ENCODE peak calls at places on chromosomes 4 and X, in seven cellular contexts. X, W, L, O, G, J and V are unnamed samples. For H3K4me1, the result is how much of the 10 kb centered on the place peaks cover.

GRCh38 chrX:49176421-49177326 is 5.0 kb downstream of the PLP2 start:
- DNase-seq in X (no peak), W (no peak), L (no peak), O (no peak), G (no peak), J (no peak), V (no peak)

GRCh38 chrX:128439159-128439558 is 387.0 kb upstream of the ACTRT1 start:
- DNase-seq in X (no peak), W (peak), L (no peak), O (no peak), G (no peak), J (no peak), V (no peak)

GRCh38 chrX:27918799-27919198 is 62.5 kb downstream of the DCAF8L1 start:
- DNase-seq in X (peak), W (peak), L (no peak), O (peak), G (peak), J (no peak), V (peak)

GRCh38 chrX:2693526-2694002 is 2.5 kb downstream of the CD99 start:
- DNase-seq in X (no peak), W (no peak), L (peak), O (no peak), G (no peak), J (no peak), V (no peak)

GRCh38 chr4:13705521-13706035 is 78.1 kb upstream of the BOD1L1 start:
- DNase-seq in X (peak), W (peak), L (peak), O (no peak), G (no peak), J (peak), V (peak)

GRCh38 chrX:39652336-39652735 is 445.4 kb downstream of the BCOR start:
- DNase-seq in X (peak), W (peak), L (peak), O (peak), G (peak), J (peak), V (no peak)

GRCh38 chrX:11085305-11085704 is 25.8 kb upstream of the HCCS start:
- DNase-seq in X (no peak), W (no peak), L (no peak), O (no peak), G (no peak), J (no peak), V (no peak)

GRCh38 chrX:29071525-29071924 is 484.3 kb downstream of the IL1RAPL1 start:
- DNase-seq in X (no peak), W (no peak), L (peak), O (no peak), G (no peak), J (no peak), V (no peak)

GRCh38 chr4:87359258-87359657 is 31.7 kb downstream of the HSD17B11 start:
- DNase-seq in X (no peak), W (no peak), L (no peak), O (no peak), G (no peak), J (no peak), V (no peak)

GRCh38 chr4:37970702-37971101 is 10.5 kb downstream of the PTTG2 start:
- DNase-seq in X (peak), W (peak), L (peak), O (peak), G (no peak), J (peak), V (no peak)

GRCh38 chr4:113020966-113021365 is 28.5 kb upstream of the ANK2 start:
- DNase-seq in X (no peak), W (no peak), L (peak), O (no peak), G (peak), J (no peak), V (no peak)

GRCh38 chr4:118280501-118281218 is 72.1 kb downstream of the PRSS12 start:
- DNase-seq in X (peak), W (peak), L (peak), O (peak), G (peak), J (peak), V (peak)

GRCh38 chr4:186146443-186146842 is 41.9 kb downstream of the FAM149A start:
- DNase-seq in X (no peak), W (no peak), L (no peak), O (no peak), G (no peak), J (no peak), V (no peak)

GRCh38 chrX:57595381-57595811 is 3.6 kb downstream of the ZXDB start:
- DNase-seq in X (peak), W (peak), L (peak), O (no peak), G (no peak), J (no peak), V (no peak)

GRCh38 chr4:70902577-70903281 is 560 bp downstream of the MOB1B start:
- DNase-seq in X (peak), W (peak), L (peak), O (no peak), G (no peak), J (no peak), V (no peak)

GRCh38 chr4:56245547-56246229 is 141.6 kb downstream of the AASDH start:
- DNase-seq in X (peak), W (no peak), L (no peak), O (no peak), G (no peak), J (no peak), V (peak)

GRCh38 chr4:113732923-113733527 is 28.5 kb downstream of the CAMK2D start:
- DNase-seq in X (no peak), W (no peak), L (peak), O (no peak), G (no peak), J (peak), V (no peak)

GRCh38 chrX:13569479-13570244 is at the start of gene EGFL6:
- DNase-seq in X (peak), W (no peak), L (no peak), O (no peak), G (peak), J (no peak), V (peak)
- TF ChIP-seq EZH2 in X (no peak), W (no peak), L (no peak), O (no peak), G (peak), J (no peak), V (no peak)

DNA sequence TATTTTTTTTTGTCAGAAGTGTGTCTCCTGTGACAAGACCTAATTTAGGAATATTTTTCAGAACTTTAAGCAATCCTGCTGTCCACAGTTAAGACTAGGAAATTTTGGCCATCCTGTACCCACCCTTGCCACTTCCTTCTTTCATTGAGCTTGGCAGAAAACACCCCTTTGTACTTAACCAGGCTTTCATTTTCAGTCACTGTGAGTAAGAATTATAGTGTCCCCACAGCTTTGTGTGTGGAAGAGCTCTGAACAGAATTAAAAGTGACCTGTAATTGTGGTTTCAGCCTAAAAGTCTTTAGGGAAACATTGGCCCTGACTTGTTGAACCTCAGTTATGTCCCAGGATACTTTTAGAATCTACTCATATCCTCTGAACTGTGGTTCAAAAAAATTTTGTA is 153.7 kb upstream of the BMP3 start:
- DNase-seq in X (no peak), W (no peak), L (peak), O (no peak), G (no peak), J (peak), V (no peak)
- H3K4me1 ChIP-seq in X (under half), W (under half), L (under half), O (under half), G (under half), J (under half), V (under half)

GRCh38 chr4:3413675-3414420 is 27.9 kb upstream of the HGFAC start:
- DNase-seq in X (no peak), W (no peak), L (no peak), O (no peak), G (peak), J (no peak), V (no peak)

GRCh38 chr4:3415471-3416141 is 26.2 kb upstream of the HGFAC start:
- DNase-seq in X (no peak), W (no peak), L (no peak), O (no peak), G (no peak), J (no peak), V (no peak)

GRCh38 chr4:3413217-3413671 is 28.5 kb upstream of the HGFAC start:
- DNase-seq in X (no peak), W (no peak), L (no peak), O (no peak), G (no peak), J (no peak), V (no peak)

GRCh38 chr4:3416270-3416669 is 25.5 kb upstream of the HGFAC start:
- DNase-seq in X (no peak), W (no peak), L (no peak), O (no peak), G (no peak), J (no peak), V (no peak)

GRCh38 chr4:3414421-3415279 is 27.1 kb upstream of the HGFAC start:
- DNase-seq in X (no peak), W (no peak), L (no peak), O (no peak), G (no peak), J (no peak), V (no peak)
- TF ChIP-seq EZH2phosphoT487 in X (no peak), W (no peak), L (no peak), O (no peak), G (no peak), J (no peak), V (no peak)

GRCh38 chr4:1793940-1794808 is 1.1 kb downstream of the FGFR3 start:
- DNase-seq in X (peak), W (no peak), L (peak), O (no peak), G (peak), J (no peak), V (no peak)
- TF ChIP-seq EZH2 in X (peak), W (peak), L (peak), O (no peak), G (peak), J (no peak), V (no peak)

DNA sequence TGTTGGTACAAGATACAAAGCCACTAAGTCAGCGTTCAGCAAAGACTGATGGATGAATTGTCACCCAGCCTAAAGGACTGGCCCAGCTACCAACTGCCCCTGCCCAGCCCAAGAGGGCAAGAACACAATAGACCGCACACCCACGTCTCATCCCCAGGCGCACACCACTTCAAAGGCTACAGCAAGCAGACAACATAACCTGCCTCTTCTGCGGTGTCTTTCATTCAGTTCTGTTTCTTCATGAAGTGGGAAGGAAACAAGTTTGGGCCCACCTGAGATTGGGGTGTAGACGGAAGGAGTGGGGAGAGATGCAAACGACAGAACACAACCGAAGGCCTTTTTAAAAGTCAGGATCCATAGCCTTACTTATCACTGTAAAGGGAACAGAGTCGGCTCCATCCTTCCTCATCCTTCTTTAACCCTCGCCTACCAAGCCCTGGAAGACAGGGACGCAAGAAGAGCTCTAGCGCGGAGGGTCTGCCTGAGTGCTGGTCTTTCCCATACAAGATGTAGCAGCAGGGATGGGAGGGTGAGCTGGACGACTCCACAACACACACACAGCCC is 691 bp downstream of the SCARB2 start:
- DNase-seq in X (peak), W (peak), L (peak), O (no peak), G (peak), J (peak), V (no peak)
- H3K4me1 ChIP-seq in X (under half), W (half or more), L (under half), O (under half), G (under half), J (under half), V (half or more)

GRCh38 chrX:68834371-68835103 is 5.7 kb downstream of the EFNB1 start:
- DNase-seq in X (no peak), W (no peak), L (no peak), O (no peak), G (no peak), J (no peak), V (no peak)
- TF ChIP-seq EZH2phosphoT487 in X (no peak), W (no peak), L (no peak), O (no peak), G (no peak), J (no peak), V (no peak)